ENCODE peak calls at places on chromosomes 13 and 19, in five cellular contexts. C is NCI-H1048, T is tibial nerve, F is transverse colon, O is stromal cell of bone marrow. U is an unnamed sample.
A peak's percentile ranks its signal among the peaks of the same experiment; 100 is the strongest.

GRCh38 chr19:29840066-29840950 is 28.5 kb downstream of the CCNE1 start:
- DNase-seq in C (no peak), T (no peak), F (no peak), O (no peak), U (no peak)

GRCh38 chr19:32238076-32238475 is 107.3 kb upstream of the ZNF507 start:
- DNase-seq in C (no peak), T (no peak), F (no peak), O (no peak), U (no peak)

GRCh38 chr19:48271531-48272151 is 1.8 kb downstream of the ZNF114 start:
- DNase-seq in C (no peak), T (no peak), F (peak; percentile 27), O (no peak), U (peak; percentile 63)

GRCh38 chr19:13150919-13151604 is 851 bp downstream of the IER2 start:
- DNase-seq in C (no peak), T (no peak), F (no peak), O (no peak), U (no peak)

GRCh38 chr13:82458169-82458568 is 1424.1 kb downstream of the SLITRK1 start:
- DNase-seq in C (no peak), T (no peak), F (no peak), O (no peak), U (no peak)

GRCh38 chr19:13978721-13979191 is 26.4 kb downstream of the DCAF15 start:
- DNase-seq in C (no peak), T (no peak), F (no peak), O (no peak), U (no peak)

GRCh38 chr13:27774651-27775050 is 17.6 kb upstream of the GSX1 start:
- DNase-seq in C (no peak), T (no peak), F (no peak), O (no peak), U (no peak)

GRCh38 chr19:45682117-45682516 is 9.6 kb downstream of the SNRPD2 start:
- DNase-seq in C (no peak), T (no peak), F (no peak), O (no peak), U (no peak)

GRCh38 chr13:34863360-34864135 is 78.5 kb upstream of the NBEA start:
- DNase-seq in C (no peak), T (no peak), F (no peak), O (peak; percentile 56), U (no peak)

GRCh38 chr19:43780706-43781525 is at the start of gene KCNN4:
- DNase-seq in C (no peak), T (no peak), F (peak; percentile 88), O (peak; percentile 62), U (peak; percentile 86)

GRCh38 chr19:9523885-9524474 is 14.5 kb downstream of the ZNF426 start:
- DNase-seq in C (no peak), T (no peak), F (no peak), O (no peak), U (no peak)

GRCh38 chr13:113938246-113938645 is 35.6 kb downstream of the C13orf46 start:
- DNase-seq in C (no peak), T (no peak), F (no peak), O (no peak), U (no peak)

GRCh38 chr13:34179481-34179880 is 361.5 kb downstream of the RFC3 start:
- DNase-seq in C (no peak), T (no peak), F (no peak), O (no peak), U (no peak)

GRCh38 chr19:58556633-58557252 is 1.7 kb downstream of the UBE2M start:
- DNase-seq in C (no peak), T (no peak), F (no peak), O (no peak), U (no peak)

GRCh38 chr19:46431824-46432223 is 3.1 kb upstream of the PNMA8C start:
- DNase-seq in C (no peak), T (no peak), F (no peak), O (no peak), U (no peak)

GRCh38 chr13:42258747-42259146 is 13.2 kb upstream of the AKAP11 start:
- DNase-seq in C (no peak), T (no peak), F (no peak), O (no peak), U (no peak)

GRCh38 chr13:51624695-51625345 is 40.6 kb downstream of the WDFY2 start:
- DNase-seq in C (no peak), T (no peak), F (no peak), O (no peak), U (no peak)

GRCh38 chr19:8255426-8256125 is 46.4 kb downstream of the CERS4 start:
- DNase-seq in C (no peak), T (no peak), F (no peak), O (no peak), U (no peak)

GRCh38 chr19:39307233-39307821 is 11.1 kb downstream of the IFNL1 start:
- DNase-seq in C (no peak), T (no peak), F (peak; percentile 48), O (no peak), U (no peak)

GRCh38 chr13:20383058-20383457 is 142.6 kb downstream of the CRYL1 start:
- DNase-seq in C (no peak), T (no peak), F (no peak), O (no peak), U (no peak)

GRCh38 chr13:91017669-91018053 is 329.8 kb upstream of the MIR17HG start:
- DNase-seq in C (no peak), T (no peak), F (no peak), O (no peak), U (no peak)

GRCh38 chr19:2117215-2117960 is 20.7 kb downstream of the IZUMO4 start:
- DNase-seq in C (no peak), T (no peak), F (no peak), O (no peak), U (no peak)

GRCh38 chr13:98066636-98067035 is 76.3 kb upstream of the FARP1 start:
- DNase-seq in C (no peak), T (no peak), F (no peak), O (no peak), U (no peak)

GRCh38 chr13:27006519-27007161 is 165.0 kb downstream of the USP12 start:
- DNase-seq in C (no peak), T (no peak), F (peak; percentile 55), O (no peak), U (no peak)

GRCh38 chr13:79918620-79919019 is 422.3 kb downstream of the SPRY2 start:
- DNase-seq in C (no peak), T (no peak), F (no peak), O (no peak), U (no peak)

GRCh38 chr13:79796116-79796515 is 315.2 kb downstream of the NDFIP2 start:
- DNase-seq in C (no peak), T (no peak), F (no peak), O (no peak), U (no peak)

GRCh38 chr13:89627991-89628390 is 1719.5 kb upstream of the MIR17HG start:
- DNase-seq in C (no peak), T (no peak), F (no peak), O (no peak), U (no peak)

GRCh38 chr13:75787249-75787940 is 151.3 kb downstream of the LMO7 start:
- DNase-seq in C (no peak), T (no peak), F (no peak), O (no peak), U (no peak)

GRCh38 chr13:29059837-29060236 is 239.7 kb downstream of the MTUS2 start:
- DNase-seq in C (no peak), T (no peak), F (no peak), O (no peak), U (no peak)

GRCh38 chr19:33325920-33326319 is 23.6 kb upstream of the CEBPA start:
- DNase-seq in C (no peak), T (no peak), F (peak; percentile 19), O (peak; percentile 47), U (no peak)

GRCh38 chr13:49997935-49998334 is 1.1 kb downstream of the TRIM13 start:
- DNase-seq in C (no peak), T (no peak), F (no peak), O (no peak), U (no peak)

GRCh38 chr19:6737873-6738725 is 719 bp upstream of the GPR108 start:
- DNase-seq in C (peak; percentile 40), T (peak; percentile 96), F (peak; percentile 97), O (peak; percentile 54), U (peak; percentile 63)

GRCh38 chr19:16942583-16942982 is 53.8 kb downstream of the F2RL3 start:
- DNase-seq in C (no peak), T (no peak), F (no peak), O (no peak), U (peak; percentile 4)

GRCh38 chr19:38727306-38727867 is 16.9 kb downstream of the CAPN12 start:
- DNase-seq in C (no peak), T (no peak), F (no peak), O (no peak), U (no peak)

U was measured in GM10248.